ENCODE peak calls at places on chromosomes 6 and 20, in seven cellular contexts. S, B, U, J, N, O and G are unnamed samples.

GRCh38 chr20:41232971-41233926 is 84.3 kb downstream of the ZHX3 start:
- DNase-seq in N (no peak), B (peak; percentile 86), O (no peak), U (no peak), J (no peak), S (peak; percentile 49), G (no peak)

GRCh38 chr6:6688283-6688682 is 99.8 kb downstream of the LY86 start:
- DNase-seq in B (no peak), N (no peak), S (no peak), U (no peak), O (no peak), J (no peak), G (no peak)

GRCh38 chr20:19659468-19659867 is 98.6 kb upstream of the RIN2 start:
- DNase-seq in N (no peak), U (no peak), B (no peak), J (no peak), O (no peak), S (no peak), G (no peak)

GRCh38 chr20:49612127-49612738 is 44.3 kb upstream of the PTGIS start:
- DNase-seq in S (no peak), B (no peak), J (peak; percentile 80), O (no peak), N (no peak), U (no peak), G (no peak)

GRCh38 chr6:47924001-47924400 is 142.2 kb downstream of the OPN5 start:
- DNase-seq in J (no peak), B (no peak), N (no peak), O (no peak), U (no peak), S (no peak), G (no peak)

GRCh38 chr20:17875106-17875980 is 93.3 kb downstream of the SNX5 start:
- DNase-seq in B (peak; percentile 52), N (no peak), J (peak; percentile 96), O (no peak), U (no peak), S (no peak), G (no peak)

GRCh38 chr6:28803337-28803709 is 120.5 kb downstream of the TRIM27 start:
- DNase-seq in J (no peak), B (no peak), N (no peak), U (no peak), S (no peak), O (no peak), G (no peak)

GRCh38 chr6:120451508-120451907 is 882.8 kb downstream of the TBC1D32 start:
- DNase-seq in S (no peak), U (no peak), O (no peak), N (no peak), J (peak; percentile 15), B (no peak), G (no peak)

GRCh38 chr6:11586574-11586973 is 49.0 kb downstream of the TMEM170B start:
- DNase-seq in S (peak; percentile 59), B (peak; percentile 72), J (no peak), O (no peak), N (no peak), U (no peak), G (no peak)

GRCh38 chr20:61804896-61805295 is 260.8 kb downstream of the TAF4 start:
- DNase-seq in O (no peak), J (no peak), B (no peak), U (no peak), S (no peak), N (no peak), G (no peak)

GRCh38 chr20:59153832-59154231 is 9.8 kb upstream of the ZNF831 start:
- DNase-seq in O (no peak), J (no peak), S (no peak), B (no peak), U (no peak), N (no peak), G (no peak)

GRCh38 chr6:35294308-35294945 is 3.2 kb upstream of the DEF6 start:
- DNase-seq in B (peak; percentile 67), N (peak; percentile 27), O (peak; percentile 43), S (no peak), J (peak; percentile 44), U (peak; percentile 88), G (no peak)

GRCh38 chr6:47083586-47084047 is 41.5 kb upstream of the ADGRF1 start:
- DNase-seq in S (no peak), B (peak; percentile 69), U (peak; percentile 38), O (no peak), J (peak; percentile 78), N (no peak), G (no peak)

GRCh38 chr6:27866370-27867050 is 45.7 kb downstream of the OR2B2 start:
- DNase-seq in U (no peak), O (peak; percentile 18), S (peak; percentile 67), J (no peak), N (peak; percentile 7), B (peak; percentile 67), G (peak; percentile 78)

GRCh38 chr6:16711551-16712249 is 49.6 kb downstream of the ATXN1 start:
- DNase-seq in O (peak; percentile 43), N (peak; percentile 63), J (no peak), S (peak; percentile 81), U (no peak), B (peak; percentile 95), G (peak; percentile 82)

GRCh38 chr20:41509801-41510200 is 108.4 kb downstream of the CHD6 start:
- DNase-seq in B (peak; percentile 7), J (no peak), U (no peak), O (no peak), S (no peak), N (no peak), G (no peak)

GRCh38 chr6:53929340-53930120 is 134.7 kb downstream of the LRRC1 start:
- DNase-seq in S (no peak), U (no peak), B (peak; percentile 80), O (no peak), N (no peak), J (no peak), G (no peak)

GRCh38 chr6:18160921-18161320 is 5.7 kb downstream of the KDM1B start:
- DNase-seq in O (no peak), B (peak; percentile 40), J (no peak), S (no peak), N (no peak), U (no peak), G (no peak)

GRCh38 chr6:157023958-157024357 is 246.8 kb downstream of the ARID1B start:
- DNase-seq in B (no peak), O (no peak), U (no peak), S (no peak), N (no peak), J (peak; percentile 33), G (no peak)

GRCh38 chr6:37938909-37939308 is 119.4 kb downstream of the ZFAND3 start:
- DNase-seq in S (peak; percentile 17), N (no peak), O (no peak), U (no peak), B (no peak), J (no peak), G (no peak)

GRCh38 chr20:49824206-49824605 is 11.6 kb downstream of the SLC9A8 start:
- DNase-seq in J (no peak), S (no peak), O (no peak), B (no peak), U (no peak), N (no peak), G (no peak)

GRCh38 chr20:33539129-33539528 is 49.2 kb downstream of the CBFA2T2 start:
- DNase-seq in O (no peak), U (no peak), B (peak; percentile 8), N (no peak), S (no peak), J (no peak), G (no peak)

GRCh38 chr6:144104898-144105487 is 9.6 kb upstream of the SF3B5 start:
- DNase-seq in N (no peak), U (peak; percentile 60), O (peak; percentile 43), B (peak; percentile 77), S (peak; percentile 71), J (peak; percentile 49), G (peak; percentile 70)